ENCODE peak calls at places on chromosomes 3 and 15, in four cellular contexts. One of them, this sample, is unnamed.

GRCh38 chr3:51682079-51682478 is 11.0 kb downstream of the TEX264 start:
- DNase-seq in neural crest cell: peak; percentile 48
- DNase-seq in endodermal cell: peak; percentile 93
- DNase-seq in GM23248: peak; percentile 93
- DNase-seq in this sample: peak; percentile 69

GRCh38 chr3:129975332-129976090 is 991 bp downstream of the TRH start:
- DNase-seq in neural crest cell: peak; percentile 16
- DNase-seq in endodermal cell: peak; percentile 84
- DNase-seq in GM23248: peak; percentile 38
- DNase-seq in this sample: no peak

GRCh38 chr15:42679285-42680141 is 57.4 kb downstream of the CDAN1 start:
- DNase-seq in neural crest cell: no peak
- DNase-seq in endodermal cell: no peak
- DNase-seq in GM23248: no peak
- DNase-seq in this sample: no peak

GRCh38 chr15:23629234-23629805 is 18.3 kb downstream of the MAGEL2 start:
- DNase-seq in neural crest cell: no peak
- DNase-seq in endodermal cell: no peak
- DNase-seq in GM23248: peak; percentile 57
- DNase-seq in this sample: no peak

GRCh38 chr15:92901053-92901761 is 1.1 kb downstream of the CHD2 start:
- DNase-seq in neural crest cell: no peak
- DNase-seq in endodermal cell: no peak
- DNase-seq in GM23248: peak; percentile 56
- DNase-seq in this sample: no peak

GRCh38 chr3:115113367-115113766 is 33.7 kb downstream of the ZBTB20 start:
- DNase-seq in neural crest cell: no peak
- DNase-seq in endodermal cell: no peak
- DNase-seq in GM23248: peak; percentile 38
- DNase-seq in this sample: no peak

GRCh38 chr15:44812029-44812517 is 75.7 kb downstream of the TRIM69 start:
- DNase-seq in neural crest cell: no peak
- DNase-seq in endodermal cell: no peak
- DNase-seq in GM23248: no peak
- DNase-seq in this sample: no peak

GRCh38 chr15:84942456-84942855 is 39.2 kb upstream of the PDE8A start:
- DNase-seq in neural crest cell: no peak
- DNase-seq in endodermal cell: no peak
- DNase-seq in GM23248: no peak
- DNase-seq in this sample: no peak